ENCODE peak calls at places on chromosome 1, in nine cellular contexts. T, X, S, L, Q, O, W, M and N are unnamed samples.
A peak's percentile ranks its signal among the peaks of the same experiment; 100 is the strongest.

GRCh38 chr1:175314300-175314699 is 121.7 kb upstream of the KIAA0040 start:
- DNase-seq in Q (no peak), T (no peak), X (no peak), L (no peak), W (no peak), S (no peak), M (no peak), O (no peak), N (no peak)

GRCh38 chr1:151196292-151196800 is 2.0 kb upstream of the PIP5K1A start:
- DNase-seq in Q (peak; percentile 22), O (peak; percentile 59), S (peak; percentile 97), T (no peak), M (peak; percentile 82), W (peak; percentile 69), X (peak; percentile 91), L (peak; percentile 63), N (peak; percentile 53)

GRCh38 chr1:54564312-54565112 is 16.5 kb downstream of the ACOT11 start:
- DNase-seq in X (no peak), T (no peak), M (no peak), Q (no peak), S (peak; percentile 95), O (peak; percentile 89), L (no peak), W (no peak), N (no peak)

GRCh38 chr1:167136191-167136614 is 42.3 kb downstream of the STYXL2 start:
- DNase-seq in M (no peak), L (no peak), T (no peak), X (no peak), S (peak; percentile 65), Q (no peak), W (no peak), O (peak; percentile 61), N (no peak)

GRCh38 chr1:103220503-103221095 is 112.3 kb upstream of the COL11A1 start:
- DNase-seq in W (no peak), M (no peak), T (no peak), S (no peak), Q (no peak), L (no peak), O (no peak), X (no peak), N (no peak)

GRCh38 chr1:181504294-181505115 is 21.2 kb downstream of the CACNA1E start:
- DNase-seq in Q (no peak), M (no peak), X (no peak), T (no peak), W (peak; percentile 28), S (peak; percentile 19), O (no peak), L (peak; percentile 71), N (no peak)

GRCh38 chr1:218659911-218660677 is 315.0 kb downstream of the TGFB2 start:
- DNase-seq in M (no peak), W (no peak), X (no peak), Q (no peak), T (no peak), S (no peak), O (peak; percentile 17), L (no peak), N (no peak)

GRCh38 chr1:160742428-160743127 is 3.5 kb downstream of the SLAMF7 start:
- DNase-seq in W (no peak), X (no peak), Q (no peak), M (no peak), L (no peak), S (no peak), T (no peak), O (no peak), N (no peak)

GRCh38 chr1:46315669-46316403 is 12.3 kb downstream of the UQCRH start:
- DNase-seq in W (no peak), L (no peak), Q (no peak), S (peak; percentile 63), M (no peak), X (no peak), T (no peak), O (peak; percentile 23), N (no peak)

GRCh38 chr1:198449727-198450433 is 90.6 kb downstream of the ATP6V1G3 start:
- DNase-seq in Q (no peak), W (no peak), T (no peak), M (no peak), X (no peak), O (peak; percentile 44), L (no peak), S (peak; percentile 61), N (no peak)

DNA sequence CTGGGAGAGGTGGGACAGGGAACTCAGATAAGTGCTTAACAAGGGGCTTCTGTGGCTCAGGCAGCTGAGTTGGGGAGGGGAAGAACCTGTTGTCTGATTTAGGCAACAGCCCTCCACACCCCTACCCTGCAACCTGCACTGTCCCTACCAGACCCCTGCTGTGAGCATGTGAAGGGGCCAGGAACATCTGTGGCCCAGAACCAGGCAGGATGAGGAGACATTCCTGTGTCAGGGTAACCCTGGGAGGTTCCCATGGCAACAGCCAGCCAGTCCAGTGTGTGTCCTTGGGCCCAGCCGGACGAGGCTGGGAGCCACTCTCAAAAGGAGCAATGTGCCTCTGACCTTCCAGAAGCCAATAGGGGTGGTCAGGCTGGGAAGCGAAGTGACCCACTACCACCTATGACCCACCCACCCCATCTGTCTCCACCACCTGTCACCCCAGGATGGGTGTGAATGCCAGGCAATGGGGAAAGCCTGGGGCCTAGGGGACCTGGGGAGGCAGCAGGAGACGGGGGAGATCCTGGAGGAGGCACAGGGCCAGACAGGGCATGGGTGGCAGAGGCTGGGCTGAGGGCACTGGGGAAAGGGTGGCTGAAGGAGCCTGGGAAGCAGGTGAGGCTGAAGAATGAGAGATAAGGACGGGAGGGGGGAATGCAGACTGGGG is 4.9 kb upstream of the PMVK start:
- DNase-seq in Q (no peak), M (no peak), O (no peak), W (no peak), X (no peak), L (no peak), T (no peak), S (no peak), N (no peak)
- H3K27ac ChIP-seq in Q (peak overlapping the region; percentile 62), M (no peak overlapping the region), O (peak overlapping the region; percentile 51), W (peak overlapping the region; percentile 86), X (peak overlapping the region; percentile 70), L (no peak overlapping the region), T (peak overlapping the region; percentile 97), S (no peak overlapping the region), N (no peak overlapping the region)

DNA sequence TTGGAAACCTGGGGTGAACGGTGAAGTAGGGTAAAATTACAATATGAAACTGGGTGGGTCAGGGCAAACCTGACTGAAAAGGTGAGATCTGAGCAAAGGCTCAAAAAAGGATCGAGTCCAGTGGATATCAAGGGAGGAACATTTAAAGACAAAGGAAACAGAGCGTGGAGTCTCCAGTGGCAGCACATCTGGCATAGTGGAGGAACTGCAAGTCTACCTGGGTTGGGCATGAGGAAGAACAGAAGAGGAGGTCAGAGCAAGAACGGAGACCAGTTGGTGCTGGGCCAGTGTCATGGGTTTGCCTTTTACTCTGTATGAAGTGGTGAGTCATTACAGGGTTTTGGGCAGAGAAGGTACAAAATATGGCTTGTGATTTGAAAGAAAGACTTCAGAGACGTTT is 163.7 kb downstream of the NTPCR start:
- DNase-seq in X (no peak), S (peak; percentile 68), L (no peak), O (peak; percentile 7), W (no peak), T (no peak), M (no peak), Q (no peak), N (no peak)
- H3K27ac ChIP-seq in X (peak overlapping the region; percentile 67), S (peak overlapping the region; percentile 97), L (peak overlapping the region; percentile 74), O (peak overlapping the region; percentile 92), W (no peak overlapping the region), T (peak overlapping the region; percentile 85), M (peak overlapping the region; percentile 73), Q (no peak overlapping the region), N (no peak overlapping the region)

DNA sequence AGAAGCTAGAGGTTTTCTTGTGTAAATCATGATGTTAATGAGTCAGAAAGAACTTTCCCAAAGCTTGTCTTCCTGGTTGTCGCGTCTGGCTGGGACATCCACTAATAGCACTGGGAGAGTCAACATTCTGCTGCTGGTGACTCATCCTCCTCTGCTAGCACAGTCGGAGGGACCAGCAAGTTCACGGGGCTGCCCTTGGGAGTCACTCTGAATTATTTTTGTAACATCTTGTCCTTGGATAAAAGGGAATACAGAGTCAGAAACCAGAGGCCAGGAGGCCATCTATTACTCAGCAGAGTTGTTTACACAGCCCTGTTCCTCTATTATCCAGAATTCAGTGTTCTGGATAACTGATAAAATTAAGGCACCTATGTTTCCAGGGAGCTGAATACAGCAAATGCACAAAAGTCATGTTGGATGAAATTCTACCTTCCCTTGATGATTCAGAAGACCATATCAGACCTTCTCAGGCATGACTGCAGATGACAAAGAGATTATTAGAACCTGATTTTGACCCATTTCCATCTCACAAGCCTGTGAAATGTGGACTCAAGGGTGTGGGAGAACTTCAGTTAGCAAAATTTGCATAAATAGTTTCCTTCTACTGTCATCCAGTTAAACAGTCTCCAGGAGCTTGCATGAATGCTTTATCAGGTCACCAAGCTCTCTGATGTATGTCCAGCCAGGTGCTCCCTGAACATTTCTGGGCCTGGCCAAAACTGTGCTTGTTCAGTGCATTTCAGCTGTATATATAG is 68.1 kb downstream of the JAK1 start:
- DNase-seq in O (peak; percentile 78), S (peak; percentile 96), L (peak; percentile 76), Q (peak; percentile 47), M (peak; percentile 89), T (peak; percentile 10), W (no peak), X (peak; percentile 88), N (peak; percentile 30)
- H3K27ac ChIP-seq in O (peak overlapping the region; percentile 49), S (peak overlapping the region; percentile 97), L (peak overlapping the region; percentile 73), Q (no peak overlapping the region), M (peak overlapping the region; percentile 68), T (peak overlapping the region; percentile 79), W (no peak overlapping the region), X (peak overlapping the region; percentile 73), N (no peak overlapping the region)

DNA sequence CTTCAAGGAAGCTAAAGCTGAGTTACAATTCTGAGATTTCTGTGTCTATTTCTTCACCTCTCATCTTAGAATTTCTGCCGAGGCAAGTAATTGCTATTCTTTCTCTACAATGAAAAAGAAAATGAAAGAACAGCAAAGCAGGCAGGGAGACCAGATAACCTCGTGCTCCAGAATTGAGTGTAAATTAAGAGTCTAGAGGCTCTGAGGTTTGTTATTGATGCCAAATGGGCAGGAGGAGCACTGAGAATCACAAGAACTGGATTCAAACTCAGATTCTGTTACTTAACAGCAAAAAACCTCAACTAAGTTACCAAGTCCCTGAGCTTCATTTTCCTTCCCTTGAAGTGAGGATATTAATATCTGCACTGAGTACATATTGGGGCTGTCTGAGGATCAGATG is 5.5 kb upstream of the DDR2 start:
- DNase-seq in X (no peak), Q (no peak), T (no peak), S (no peak), L (no peak), W (no peak), M (no peak), O (no peak), N (no peak)
- H3K27ac ChIP-seq in X (peak overlapping the region; percentile 83), Q (no peak overlapping the region), T (peak overlapping the region; percentile 65), S (no peak overlapping the region), L (no peak overlapping the region), W (no peak overlapping the region), M (peak overlapping the region; percentile 73), O (no peak overlapping the region), N (no peak overlapping the region)

GRCh38 chr1:230219174-230220067 is 152.4 kb downstream of the GALNT2 start:
- DNase-seq in L (no peak), S (no peak), O (no peak), M (no peak), Q (no peak), T (no peak), X (no peak), W (no peak), N (no peak)
- H3K27ac ChIP-seq in L (no peak overlapping the region), S (no peak overlapping the region), O (no peak overlapping the region), M (no peak overlapping the region), Q (no peak overlapping the region), T (no peak overlapping the region), X (no peak overlapping the region), W (no peak overlapping the region), N (no peak overlapping the region)

GRCh38 chr1:95496307-95496706 is 262.3 kb downstream of the RWDD3 start:
- DNase-seq in T (no peak), W (no peak), X (no peak), O (no peak), Q (no peak), S (no peak), M (no peak), L (no peak), N (no peak)
- H3K27ac ChIP-seq in T (no peak overlapping the region), W (no peak overlapping the region), X (no peak overlapping the region), O (no peak overlapping the region), Q (no peak overlapping the region), S (no peak overlapping the region), M (no peak overlapping the region), L (no peak overlapping the region), N (no peak overlapping the region)